ENCODE peak calls at places on chromosomes 5 and 9, in nine cellular contexts. R is activated T-cell treated with anti-CD3 and anti-CD28 coated beads for 1 hour, J is M059J, S is GOT3, D is T-helper 17 cell, E is COR-L47, F is mucosa of descending colon, V is skeletal muscle cell, C is KG1. H is an unnamed sample.

GRCh38 chr5:607541-608285 is 4.4 kb upstream of the CEP72 start:
- DNase-seq in R (no peak), J (no peak), S (no peak), D (no peak), E (no peak), F (peak), V (no peak), C (no peak), H (no peak)

GRCh38 chr9:99905833-99906402 is 536 bp upstream of the STX17 start:
- DNase-seq in R (no peak), J (peak), S (no peak), D (no peak), E (no peak), F (peak), V (no peak), C (no peak), H (peak)

GRCh38 chr5:160369990-160370712 is at the start of gene C1QTNF2:
- DNase-seq in R (no peak), J (peak), S (no peak), D (no peak), E (no peak), F (peak), V (peak), C (no peak), H (peak)

GRCh38 chr9:127966416-127967150 is 14.2 kb downstream of the EEIG1 start:
- DNase-seq in R (no peak), J (no peak), S (no peak), D (no peak), E (no peak), F (no peak), V (no peak), C (no peak), H (no peak)

GRCh38 chr5:175681045-175681974 is 23.4 kb downstream of the HRH2 start:
- DNase-seq in R (no peak), J (no peak), S (no peak), D (no peak), E (no peak), F (no peak), V (no peak), C (no peak), H (no peak)

GRCh38 chr5:68953885-68954617 is 139.8 kb upstream of the SLC30A5 start:
- DNase-seq in R (no peak), J (peak), S (no peak), D (no peak), E (no peak), F (no peak), V (no peak), C (no peak), H (no peak)

GRCh38 chr5:116329503-116329902 is 244.7 kb downstream of the COMMD10 start:
- DNase-seq in R (no peak), J (no peak), S (no peak), D (no peak), E (no peak), F (no peak), V (no peak), C (no peak), H (no peak)

GRCh38 chr9:135804588-135805421 is 102.5 kb downstream of the CAMSAP1 start:
- DNase-seq in R (no peak), J (no peak), S (no peak), D (no peak), E (no peak), F (no peak), V (no peak), C (no peak), H (peak)

GRCh38 chr9:90044710-90045151 is 439.9 kb downstream of the GADD45G start:
- DNase-seq in R (no peak), J (peak), S (no peak), D (no peak), E (peak), F (no peak), V (no peak), C (no peak), H (peak)

GRCh38 chr9:130451004-130451390 is 6.2 kb downstream of the ASS1 start:
- DNase-seq in R (no peak), J (no peak), S (no peak), D (no peak), E (no peak), F (no peak), V (no peak), C (no peak), H (no peak)

GRCh38 chr5:168713051-168713450 is 133.9 kb upstream of the PANK3 start:
- DNase-seq in R (no peak), J (peak), S (no peak), D (no peak), E (no peak), F (no peak), V (no peak), C (no peak), H (no peak)

GRCh38 chr9:126519660-126520425 is 93.9 kb upstream of the LMX1B start:
- DNase-seq in R (no peak), J (no peak), S (no peak), D (no peak), E (no peak), F (no peak), V (no peak), C (no peak), H (no peak)

GRCh38 chr5:172150514-172151425 is 37.3 kb downstream of the STK10 start:
- DNase-seq in R (no peak), J (peak), S (no peak), D (no peak), E (no peak), F (peak), V (no peak), C (peak), H (no peak)

GRCh38 chr5:133756036-133756435 is 143.7 kb upstream of the FSTL4 start:
- DNase-seq in R (no peak), J (no peak), S (no peak), D (no peak), E (no peak), F (no peak), V (no peak), C (no peak), H (no peak)

GRCh38 chr5:177005619-177006264 is 837 bp downstream of the UIMC1 start:
- DNase-seq in R (peak), J (peak), S (no peak), D (peak), E (peak), F (peak), V (no peak), C (peak), H (peak)

GRCh38 chr9:92746567-92747458 is 17.8 kb downstream of the BICD2 start:
- DNase-seq in R (no peak), J (peak), S (no peak), D (no peak), E (no peak), F (no peak), V (no peak), C (no peak), H (peak)

GRCh38 chr9:124812401-124813016 is 35.6 kb downstream of the OLFML2A start:
- DNase-seq in R (no peak), J (peak), S (peak), D (no peak), E (no peak), F (no peak), V (peak), C (no peak), H (peak)

GRCh38 chr9:93810028-93810971 is 144.9 kb downstream of the BARX1 start:
- DNase-seq in R (no peak), J (no peak), S (no peak), D (no peak), E (no peak), F (no peak), V (no peak), C (no peak), H (no peak)

GRCh38 chr5:52757527-52757926 is 30.2 kb upstream of the ITGA1 start:
- DNase-seq in R (no peak), J (no peak), S (no peak), D (no peak), E (no peak), F (no peak), V (no peak), C (no peak), H (no peak)

GRCh38 chr5:137617806-137618205 is 118.1 kb downstream of the KLHL3 start:
- DNase-seq in R (no peak), J (peak), S (no peak), D (no peak), E (no peak), F (no peak), V (no peak), C (no peak), H (peak)

GRCh38 chr5:17257705-17258273 is 40.4 kb downstream of the BASP1 start:
- DNase-seq in R (no peak), J (peak), S (no peak), D (no peak), E (no peak), F (no peak), V (no peak), C (no peak), H (no peak)

GRCh38 chr5:102747386-102748166 is 7.5 kb upstream of the PAM start:
- DNase-seq in R (no peak), J (no peak), S (no peak), D (no peak), E (no peak), F (no peak), V (no peak), C (no peak), H (no peak)

GRCh38 chr5:100641833-100642232 is 106.7 kb downstream of the FAM174A start:
- DNase-seq in R (no peak), J (no peak), S (no peak), D (no peak), E (no peak), F (no peak), V (no peak), C (no peak), H (no peak)

GRCh38 chr9:111854799-111855198 is 41.8 kb upstream of the UGCG start:
- DNase-seq in R (no peak), J (no peak), S (no peak), D (no peak), E (no peak), F (no peak), V (peak), C (no peak), H (no peak)

GRCh38 chr9:89878687-89879086 is 273.9 kb downstream of the GADD45G start:
- DNase-seq in R (no peak), J (peak), S (no peak), D (no peak), E (peak), F (peak), V (peak), C (no peak), H (no peak)

GRCh38 chr5:40204157-40204556 is 475.6 kb upstream of the PTGER4 start:
- DNase-seq in R (no peak), J (no peak), S (no peak), D (no peak), E (no peak), F (no peak), V (no peak), C (no peak), H (no peak)

GRCh38 chr9:97635026-97635425 is 1.4 kb downstream of the NCBP1 start:
- DNase-seq in R (no peak), J (no peak), S (no peak), D (no peak), E (no peak), F (no peak), V (no peak), C (no peak), H (no peak)

GRCh38 chr9:91433180-91433579 is 9.5 kb upstream of the NFIL3 start:
- DNase-seq in R (no peak), J (peak), S (no peak), D (no peak), E (no peak), F (peak), V (peak), C (no peak), H (peak)

GRCh38 chr5:79011219-79011836 is 26.2 kb upstream of the ARSB start:
- DNase-seq in R (no peak), J (no peak), S (no peak), D (no peak), E (no peak), F (no peak), V (no peak), C (no peak), H (peak)

GRCh38 chr5:78467744-78468357 is 107.4 kb downstream of the SCAMP1 start:
- DNase-seq in R (no peak), J (peak), S (no peak), D (no peak), E (peak), F (no peak), V (peak), C (peak), H (peak)

GRCh38 chr9:115327441-115328122 is 209.6 kb upstream of the TNC start:
- DNase-seq in R (no peak), J (peak), S (no peak), D (no peak), E (no peak), F (no peak), V (peak), C (no peak), H (peak)